ENCODE peak calls at places on chromosomes 13 and 19, in ten cellular contexts. One of them, this sample, is unnamed. For H3K9me3, the result is how much of the 10 kb centered on the place peaks cover.

GRCh38 chr19:41310031-41310831 is at the start of gene CCDC97:
- DNase-seq in mucosa of descending colon: peak
- DNase-seq in CD4-positive, alpha-beta T cell: peak
- DNase-seq in left lung: peak
- DNase-seq in cardiac muscle cell: peak
- DNase-seq in effector memory CD4-positive, alpha-beta T cell: peak
- DNase-seq in CD4-positive, alpha-beta memory T cell: peak
- DNase-seq in AG04450: peak
- DNase-seq in hepatocyte: peak
- DNase-seq in heart right ventricle: peak
- DNase-seq in this sample: peak

GRCh38 chr13:104286566-104287290 is 1220.5 kb upstream of the SLC10A2 start:
- DNase-seq in mucosa of descending colon: no peak
- DNase-seq in CD4-positive, alpha-beta T cell: no peak
- DNase-seq in left lung: no peak
- DNase-seq in cardiac muscle cell: no peak
- DNase-seq in effector memory CD4-positive, alpha-beta T cell: no peak
- DNase-seq in CD4-positive, alpha-beta memory T cell: no peak
- DNase-seq in AG04450: no peak
- DNase-seq in hepatocyte: no peak
- DNase-seq in heart right ventricle: no peak
- DNase-seq in this sample: no peak

GRCh38 chr19:34171539-34171876 is 796 bp upstream of the LSM14A start:
- DNase-seq in mucosa of descending colon: no peak
- DNase-seq in CD4-positive, alpha-beta T cell: peak
- DNase-seq in left lung: no peak
- DNase-seq in cardiac muscle cell: peak
- DNase-seq in effector memory CD4-positive, alpha-beta T cell: no peak
- DNase-seq in CD4-positive, alpha-beta memory T cell: no peak
- DNase-seq in AG04450: peak
- DNase-seq in hepatocyte: no peak
- DNase-seq in heart right ventricle: no peak
- DNase-seq in this sample: no peak

GRCh38 chr19:31262673-31263308 is 86.4 kb downstream of the TSHZ3 start:
- DNase-seq in mucosa of descending colon: no peak
- DNase-seq in CD4-positive, alpha-beta T cell: no peak
- DNase-seq in left lung: peak
- DNase-seq in cardiac muscle cell: peak
- DNase-seq in effector memory CD4-positive, alpha-beta T cell: no peak
- DNase-seq in CD4-positive, alpha-beta memory T cell: no peak
- DNase-seq in AG04450: no peak
- DNase-seq in hepatocyte: no peak
- DNase-seq in heart right ventricle: no peak
- DNase-seq in this sample: no peak

GRCh38 chr13:26482451-26483197 is 74.9 kb upstream of the WASF3 start:
- DNase-seq in mucosa of descending colon: no peak
- DNase-seq in CD4-positive, alpha-beta T cell: peak
- DNase-seq in left lung: no peak
- DNase-seq in cardiac muscle cell: peak
- DNase-seq in effector memory CD4-positive, alpha-beta T cell: peak
- DNase-seq in CD4-positive, alpha-beta memory T cell: peak
- DNase-seq in AG04450: no peak
- DNase-seq in hepatocyte: peak
- DNase-seq in heart right ventricle: no peak
- DNase-seq in this sample: peak

GRCh38 chr13:107743523-107743922 is 471.8 kb downstream of the LIG4 start:
- DNase-seq in mucosa of descending colon: no peak
- DNase-seq in CD4-positive, alpha-beta T cell: no peak
- DNase-seq in left lung: no peak
- DNase-seq in cardiac muscle cell: no peak
- DNase-seq in effector memory CD4-positive, alpha-beta T cell: no peak
- DNase-seq in CD4-positive, alpha-beta memory T cell: no peak
- DNase-seq in AG04450: peak
- DNase-seq in hepatocyte: no peak
- DNase-seq in heart right ventricle: no peak
- DNase-seq in this sample: no peak

GRCh38 chr13:97225533-97225932 is 3.4 kb downstream of the MBNL2 start:
- DNase-seq in mucosa of descending colon: no peak
- DNase-seq in CD4-positive, alpha-beta T cell: no peak
- DNase-seq in left lung: no peak
- DNase-seq in cardiac muscle cell: no peak
- DNase-seq in effector memory CD4-positive, alpha-beta T cell: no peak
- DNase-seq in CD4-positive, alpha-beta memory T cell: peak
- DNase-seq in AG04450: no peak
- DNase-seq in hepatocyte: no peak
- DNase-seq in heart right ventricle: no peak
- DNase-seq in this sample: no peak

GRCh38 chr13:38384171-38384570 is 34.5 kb downstream of the UFM1 start:
- DNase-seq in mucosa of descending colon: no peak
- DNase-seq in CD4-positive, alpha-beta T cell: no peak
- DNase-seq in left lung: no peak
- DNase-seq in cardiac muscle cell: no peak
- DNase-seq in effector memory CD4-positive, alpha-beta T cell: no peak
- DNase-seq in CD4-positive, alpha-beta memory T cell: no peak
- DNase-seq in AG04450: no peak
- DNase-seq in hepatocyte: no peak
- DNase-seq in heart right ventricle: no peak
- DNase-seq in this sample: no peak

GRCh38 chr19:6023936-6024335 is 46.0 kb upstream of the RANBP3 start:
- DNase-seq in mucosa of descending colon: no peak
- DNase-seq in CD4-positive, alpha-beta T cell: no peak
- DNase-seq in left lung: peak
- DNase-seq in cardiac muscle cell: no peak
- DNase-seq in effector memory CD4-positive, alpha-beta T cell: no peak
- DNase-seq in CD4-positive, alpha-beta memory T cell: no peak
- DNase-seq in AG04450: no peak
- DNase-seq in hepatocyte: no peak
- DNase-seq in heart right ventricle: no peak
- DNase-seq in this sample: no peak

GRCh38 chr19:46913198-46913851 is 52.5 kb downstream of the ARHGAP35 start:
- DNase-seq in mucosa of descending colon: no peak
- DNase-seq in CD4-positive, alpha-beta T cell: no peak
- DNase-seq in left lung: no peak
- DNase-seq in cardiac muscle cell: peak
- DNase-seq in effector memory CD4-positive, alpha-beta T cell: no peak
- DNase-seq in CD4-positive, alpha-beta memory T cell: no peak
- DNase-seq in AG04450: no peak
- DNase-seq in hepatocyte: no peak
- DNase-seq in heart right ventricle: no peak
- DNase-seq in this sample: no peak

GRCh38 chr19:18385675-18386542 is at the start of gene GDF15:
- DNase-seq in mucosa of descending colon: peak
- DNase-seq in CD4-positive, alpha-beta T cell: peak
- DNase-seq in left lung: peak
- DNase-seq in cardiac muscle cell: peak
- DNase-seq in effector memory CD4-positive, alpha-beta T cell: no peak
- DNase-seq in CD4-positive, alpha-beta memory T cell: no peak
- DNase-seq in AG04450: peak
- DNase-seq in hepatocyte: peak
- DNase-seq in heart right ventricle: peak
- DNase-seq in this sample: no peak

GRCh38 chr19:4909172-4909896 is at the start of gene UHRF1:
- DNase-seq in mucosa of descending colon: peak
- DNase-seq in CD4-positive, alpha-beta T cell: peak
- DNase-seq in left lung: peak
- DNase-seq in cardiac muscle cell: no peak
- DNase-seq in effector memory CD4-positive, alpha-beta T cell: no peak
- DNase-seq in CD4-positive, alpha-beta memory T cell: no peak
- DNase-seq in AG04450: no peak
- DNase-seq in hepatocyte: peak
- DNase-seq in heart right ventricle: no peak
- DNase-seq in this sample: no peak

GRCh38 chr19:10450853-10451609 is 30.7 kb downstream of the PDE4A start:
- DNase-seq in mucosa of descending colon: peak
- DNase-seq in CD4-positive, alpha-beta T cell: no peak
- DNase-seq in left lung: no peak
- DNase-seq in cardiac muscle cell: no peak
- DNase-seq in effector memory CD4-positive, alpha-beta T cell: no peak
- DNase-seq in CD4-positive, alpha-beta memory T cell: no peak
- DNase-seq in AG04450: no peak
- DNase-seq in hepatocyte: no peak
- DNase-seq in heart right ventricle: no peak
- DNase-seq in this sample: no peak

DNA sequence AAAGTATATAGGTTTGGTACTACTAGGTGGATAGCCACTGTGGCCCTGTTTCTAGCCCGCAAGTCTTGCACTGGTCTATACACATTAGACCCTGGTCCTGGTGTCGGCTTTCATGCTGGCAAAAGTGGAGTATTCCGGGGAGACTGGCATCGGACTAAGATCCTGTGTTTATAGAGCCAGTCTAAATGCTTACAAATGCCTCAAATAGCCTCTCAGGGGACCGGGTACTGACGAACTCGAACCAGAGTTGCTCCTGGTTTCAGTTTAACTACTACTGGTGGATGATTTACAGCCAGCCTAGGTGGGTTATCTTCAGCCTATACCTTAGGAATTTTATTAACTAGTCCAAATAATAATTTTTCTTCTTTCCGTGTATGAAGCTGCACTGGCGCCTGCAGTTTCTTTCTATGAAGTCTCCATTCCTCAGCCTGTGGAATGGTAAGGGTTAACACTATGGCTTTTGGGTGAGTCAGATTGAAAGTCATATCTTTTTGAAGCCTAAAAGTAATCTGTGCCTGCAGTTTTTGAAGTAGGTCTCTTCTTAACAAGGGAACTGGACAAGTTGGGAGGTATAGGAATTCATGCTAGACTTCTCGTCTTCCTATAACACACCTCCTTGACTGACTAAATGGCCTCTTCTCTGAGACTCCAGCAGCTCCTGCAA is 51.3 kb downstream of the OR10H4 start:
- DNase-seq in mucosa of descending colon: no peak
- DNase-seq in CD4-positive, alpha-beta T cell: no peak
- DNase-seq in left lung: no peak
- DNase-seq in cardiac muscle cell: no peak
- DNase-seq in effector memory CD4-positive, alpha-beta T cell: no peak
- DNase-seq in CD4-positive, alpha-beta memory T cell: no peak
- DNase-seq in AG04450: no peak
- DNase-seq in hepatocyte: no peak
- DNase-seq in heart right ventricle: no peak
- DNase-seq in this sample: no peak
- H3K9me3 ChIP-seq in mucosa of descending colon: under half
- H3K9me3 ChIP-seq in CD4-positive, alpha-beta T cell: under half
- H3K9me3 ChIP-seq in left lung: under half
- H3K9me3 ChIP-seq in cardiac muscle cell: under half
- H3K9me3 ChIP-seq in effector memory CD4-positive, alpha-beta T cell: under half
- H3K9me3 ChIP-seq in CD4-positive, alpha-beta memory T cell: under half
- H3K9me3 ChIP-seq in AG04450: under half
- H3K9me3 ChIP-seq in hepatocyte: under half
- H3K9me3 ChIP-seq in heart right ventricle: under half
- H3K9me3 ChIP-seq in this sample: under half

DNA sequence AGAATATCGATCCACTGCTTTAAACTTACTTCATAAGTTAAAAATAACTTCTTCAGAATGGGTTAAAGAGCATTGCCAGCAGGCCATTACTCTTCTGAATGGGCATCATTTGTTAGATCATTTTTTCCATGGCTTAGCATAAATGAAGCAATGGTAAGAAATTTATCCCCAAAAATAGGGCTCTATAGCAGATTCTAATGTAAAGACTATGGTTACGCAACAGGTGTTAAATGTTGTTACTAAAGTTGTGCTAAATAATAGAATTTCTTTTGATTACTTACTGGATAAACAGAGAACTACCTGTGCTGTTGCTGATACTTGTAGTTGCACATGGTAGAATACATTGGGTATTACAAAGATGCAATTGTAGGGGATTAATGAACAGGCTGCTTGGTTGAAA is 15.9 kb upstream of the ZNF98 start:
- DNase-seq in mucosa of descending colon: no peak
- DNase-seq in CD4-positive, alpha-beta T cell: no peak
- DNase-seq in left lung: no peak
- DNase-seq in cardiac muscle cell: no peak
- DNase-seq in effector memory CD4-positive, alpha-beta T cell: no peak
- DNase-seq in CD4-positive, alpha-beta memory T cell: no peak
- DNase-seq in AG04450: no peak
- DNase-seq in hepatocyte: no peak
- DNase-seq in heart right ventricle: no peak
- DNase-seq in this sample: no peak
- H3K9me3 ChIP-seq in mucosa of descending colon: half or more
- H3K9me3 ChIP-seq in CD4-positive, alpha-beta T cell: under half
- H3K9me3 ChIP-seq in left lung: half or more
- H3K9me3 ChIP-seq in cardiac muscle cell: under half
- H3K9me3 ChIP-seq in effector memory CD4-positive, alpha-beta T cell: under half
- H3K9me3 ChIP-seq in CD4-positive, alpha-beta memory T cell: under half
- H3K9me3 ChIP-seq in AG04450: half or more
- H3K9me3 ChIP-seq in hepatocyte: under half
- H3K9me3 ChIP-seq in heart right ventricle: half or more
- H3K9me3 ChIP-seq in this sample: under half

GRCh38 chr19:990746-991145 is 6.6 kb downstream of the WDR18 start:
- DNase-seq in mucosa of descending colon: no peak
- DNase-seq in CD4-positive, alpha-beta T cell: no peak
- DNase-seq in left lung: no peak
- DNase-seq in cardiac muscle cell: no peak
- DNase-seq in effector memory CD4-positive, alpha-beta T cell: no peak
- DNase-seq in CD4-positive, alpha-beta memory T cell: no peak
- DNase-seq in AG04450: no peak
- DNase-seq in hepatocyte: no peak
- DNase-seq in heart right ventricle: no peak
- DNase-seq in this sample: no peak
- H3K9me3 ChIP-seq in mucosa of descending colon: under half
- H3K9me3 ChIP-seq in CD4-positive, alpha-beta T cell: under half
- H3K9me3 ChIP-seq in left lung: under half
- H3K9me3 ChIP-seq in cardiac muscle cell: under half
- H3K9me3 ChIP-seq in effector memory CD4-positive, alpha-beta T cell: under half
- H3K9me3 ChIP-seq in CD4-positive, alpha-beta memory T cell: under half
- H3K9me3 ChIP-seq in AG04450: under half
- H3K9me3 ChIP-seq in hepatocyte: under half
- H3K9me3 ChIP-seq in heart right ventricle: under half
- H3K9me3 ChIP-seq in this sample: under half

GRCh38 chr13:77544765-77545316 is 9.3 kb downstream of the SCEL start:
- DNase-seq in mucosa of descending colon: no peak
- DNase-seq in CD4-positive, alpha-beta T cell: no peak
- DNase-seq in left lung: no peak
- DNase-seq in cardiac muscle cell: no peak
- DNase-seq in effector memory CD4-positive, alpha-beta T cell: no peak
- DNase-seq in CD4-positive, alpha-beta memory T cell: no peak
- DNase-seq in AG04450: no peak
- DNase-seq in hepatocyte: no peak
- DNase-seq in heart right ventricle: no peak
- DNase-seq in this sample: no peak

GRCh38 chr13:77543711-77544110 is 8.2 kb downstream of the SCEL start:
- DNase-seq in mucosa of descending colon: no peak
- DNase-seq in CD4-positive, alpha-beta T cell: no peak
- DNase-seq in left lung: no peak
- DNase-seq in cardiac muscle cell: no peak
- DNase-seq in effector memory CD4-positive, alpha-beta T cell: no peak
- DNase-seq in CD4-positive, alpha-beta memory T cell: no peak
- DNase-seq in AG04450: no peak
- DNase-seq in hepatocyte: no peak
- DNase-seq in heart right ventricle: no peak
- DNase-seq in this sample: no peak

GRCh38 chr13:77544365-77544764 is 8.9 kb downstream of the SCEL start:
- DNase-seq in mucosa of descending colon: no peak
- DNase-seq in CD4-positive, alpha-beta T cell: no peak
- DNase-seq in left lung: peak
- DNase-seq in cardiac muscle cell: peak
- DNase-seq in effector memory CD4-positive, alpha-beta T cell: no peak
- DNase-seq in CD4-positive, alpha-beta memory T cell: no peak
- DNase-seq in AG04450: no peak
- DNase-seq in hepatocyte: peak
- DNase-seq in heart right ventricle: peak
- DNase-seq in this sample: no peak

GRCh38 chr13:77548095-77548494 is 12.6 kb downstream of the SCEL start:
- DNase-seq in mucosa of descending colon: no peak
- DNase-seq in CD4-positive, alpha-beta T cell: no peak
- DNase-seq in left lung: no peak
- DNase-seq in cardiac muscle cell: no peak
- DNase-seq in effector memory CD4-positive, alpha-beta T cell: no peak
- DNase-seq in CD4-positive, alpha-beta memory T cell: no peak
- DNase-seq in AG04450: no peak
- DNase-seq in hepatocyte: no peak
- DNase-seq in heart right ventricle: no peak
- DNase-seq in this sample: no peak

GRCh38 chr13:77545626-77546412 is 10.3 kb downstream of the SCEL start:
- DNase-seq in mucosa of descending colon: no peak
- DNase-seq in CD4-positive, alpha-beta T cell: no peak
- DNase-seq in left lung: no peak
- DNase-seq in cardiac muscle cell: no peak
- DNase-seq in effector memory CD4-positive, alpha-beta T cell: no peak
- DNase-seq in CD4-positive, alpha-beta memory T cell: no peak
- DNase-seq in AG04450: no peak
- DNase-seq in hepatocyte: no peak
- DNase-seq in heart right ventricle: no peak
- DNase-seq in this sample: no peak
- H3K9me3 ChIP-seq in mucosa of descending colon: under half
- H3K9me3 ChIP-seq in CD4-positive, alpha-beta T cell: under half
- H3K9me3 ChIP-seq in left lung: under half
- H3K9me3 ChIP-seq in cardiac muscle cell: under half
- H3K9me3 ChIP-seq in effector memory CD4-positive, alpha-beta T cell: under half
- H3K9me3 ChIP-seq in CD4-positive, alpha-beta memory T cell: under half
- H3K9me3 ChIP-seq in AG04450: under half
- H3K9me3 ChIP-seq in hepatocyte: under half
- H3K9me3 ChIP-seq in heart right ventricle: under half
- H3K9me3 ChIP-seq in this sample: under half